ENCODE peak calls at places on chromosome X, in four cellular contexts. K is H1, L is HepG2, U is GM12878. B is an unnamed sample.

GRCh38 chrX:106484233-106484632 is 127.5 kb upstream of the RADX start:
- DNase-seq in K (no peak), U (peak; percentile 64), L (no peak), B (no peak)

GRCh38 chrX:70219938-70220764 is 14.3 kb upstream of the AWAT1 start:
- DNase-seq in K (no peak), U (no peak), L (peak; percentile 80), B (peak; percentile 8)

GRCh38 chrX:139930923-139931645 is 1.8 kb downstream of the ATP11C start:
- DNase-seq in L (peak; percentile 20), K (no peak), U (no peak), B (no peak)

GRCh38 chrX:120299928-120300327 is 11.3 kb downstream of the TMEM255A start:
- DNase-seq in L (peak; percentile 49), K (no peak), U (no peak), B (peak; percentile 32)

GRCh38 chrX:151724563-151725337 is 8.9 kb downstream of the FATE1 start:
- DNase-seq in U (no peak), K (no peak), L (no peak), B (no peak)

GRCh38 chrX:78029663-78030062 is 60.2 kb upstream of the PGAM4 start:
- DNase-seq in L (peak; percentile 11), U (no peak), K (no peak), B (no peak)

GRCh38 chrX:130704053-130705038 is 198.7 kb downstream of the ENOX2 start:
- DNase-seq in U (no peak), K (no peak), L (peak; percentile 66), B (no peak)

GRCh38 chrX:21838937-21839333 is 482 bp upstream of the MBTPS2 start:
- DNase-seq in K (no peak), U (no peak), L (peak; percentile 1), B (no peak)

GRCh38 chrX:29687687-29688086 is 527.7 kb upstream of the MAGEB2 start:
- DNase-seq in U (no peak), L (no peak), K (no peak), B (no peak)

GRCh38 chrX:1026263-1027015 is 186.0 kb downstream of the CRLF2 start:
- DNase-seq in K (no peak), L (no peak), U (peak; percentile 63), B (no peak)

GRCh38 chrX:146831994-146832393 is 17.4 kb upstream of the CXorf51A start:
- DNase-seq in U (no peak), L (no peak), K (no peak), B (no peak)

GRCh38 chrX:132612990-132613564 is 124.2 kb upstream of the MBNL3 start:
- DNase-seq in L (no peak), K (peak; percentile 54), U (no peak), B (no peak)

GRCh38 chrX:16778545-16778944 is 7.7 kb upstream of the TXLNG start:
- DNase-seq in K (no peak), U (no peak), L (peak; percentile 47), B (no peak)

GRCh38 chrX:3627579-3627978 is 85.9 kb downstream of the PRKX start:
- DNase-seq in L (no peak), K (no peak), U (no peak), B (no peak)

GRCh38 chrX:30283456-30284200 is 25.6 kb downstream of the NR0B1 start:
- DNase-seq in K (no peak), U (no peak), L (peak; percentile 22), B (no peak)

GRCh38 chrX:43706786-43707185 is 50.7 kb downstream of the MAOA start:
- DNase-seq in K (no peak), U (no peak), L (no peak), B (no peak)

GRCh38 chrX:43702079-43702524 is 46.0 kb downstream of the MAOA start:
- DNase-seq in K (no peak), U (no peak), L (peak; percentile 77), B (no peak)

GRCh38 chrX:43703211-43703791 is 47.2 kb downstream of the MAOA start:
- DNase-seq in U (no peak), K (no peak), L (peak; percentile 48), B (no peak)

GRCh38 chrX:43702660-43703059 is 46.6 kb downstream of the MAOA start:
- DNase-seq in K (no peak), U (no peak), L (peak; percentile 24), B (no peak)

DNA sequence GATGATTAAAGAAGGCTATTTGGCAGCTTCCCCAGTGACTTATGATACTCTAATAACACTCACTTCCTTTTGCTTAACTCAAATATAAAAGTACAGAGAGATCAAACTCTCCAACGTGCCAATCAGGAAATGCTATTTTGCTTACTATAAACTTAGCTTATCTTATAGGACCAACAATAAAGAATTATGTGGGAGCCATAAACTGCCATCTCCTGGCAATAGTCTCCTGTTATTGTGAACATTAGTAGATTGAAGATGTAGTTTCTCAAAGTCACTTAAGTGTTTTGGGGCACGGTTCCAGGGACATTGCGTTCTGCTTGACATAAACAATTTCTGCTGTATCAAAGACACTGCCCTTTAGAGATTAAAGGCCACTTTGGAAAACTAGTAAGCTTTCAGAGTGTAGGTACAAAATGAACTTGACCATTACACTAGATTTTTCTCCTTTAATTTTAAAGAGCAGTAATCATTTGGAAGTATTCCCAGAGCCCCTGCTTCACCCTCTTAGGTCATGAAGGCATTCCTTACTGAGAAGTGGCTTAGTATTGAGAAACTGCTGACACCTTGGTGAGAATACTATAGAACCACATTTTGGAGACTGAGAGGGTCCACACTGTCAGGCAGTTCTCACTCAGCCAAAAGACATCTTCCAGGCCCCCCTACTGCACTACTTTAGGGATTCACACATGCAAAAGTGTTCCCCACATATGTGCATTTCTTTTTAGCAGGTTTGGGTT is 51.9 kb downstream of the MAOA start:
- DNase-seq in U (no peak), K (no peak), L (no peak), B (no peak)
- TF ChIP-seq SUZ12 in U (no peak), K (no peak), L (no peak), B (no peak)

GRCh38 chrX:40096395-40097091 is 1.2 kb downstream of the BCOR start:
- DNase-seq in K (no peak), U (no peak), L (no peak), B (no peak)
- TF ChIP-seq YY1 in K (no peak), U (no peak), L (no peak), B (no peak)

DNA sequence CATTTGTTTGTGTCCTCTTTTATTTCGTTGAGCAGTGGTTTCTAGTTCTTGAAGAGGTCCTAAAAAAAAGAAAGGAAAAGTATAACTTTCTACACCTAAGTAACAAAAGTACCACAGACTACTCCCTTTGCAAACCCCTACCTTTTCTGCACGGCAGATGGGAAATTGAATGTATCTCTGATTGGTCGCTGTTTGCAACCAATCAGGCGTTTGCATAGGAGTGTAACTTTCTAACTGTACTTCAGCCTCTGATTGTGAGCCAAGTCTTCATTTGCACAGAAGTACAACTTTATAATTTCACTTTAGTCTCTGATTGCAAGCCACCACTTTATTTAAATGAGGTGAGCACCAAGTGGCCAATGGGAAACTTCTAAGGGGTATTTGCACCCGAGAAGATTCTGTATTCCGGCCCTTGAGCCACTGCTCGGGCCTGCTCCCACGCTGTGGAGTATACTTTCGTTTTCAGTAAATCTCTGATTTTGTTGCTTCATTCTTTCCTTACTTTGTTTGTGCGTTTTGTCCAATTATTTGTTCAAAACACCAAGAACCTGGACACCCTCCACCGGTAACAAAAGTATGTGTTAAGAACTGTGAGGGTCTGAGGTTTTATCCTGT is 40.3 kb upstream of the FHL1 start:
- DNase-seq in L (no peak), U (no peak), K (no peak), B (no peak)
- H3K4me3 ChIP-seq in L (peak overlapping the region; percentile 40), U (no peak overlapping the region), K (no peak overlapping the region), B (no peak overlapping the region)

DNA sequence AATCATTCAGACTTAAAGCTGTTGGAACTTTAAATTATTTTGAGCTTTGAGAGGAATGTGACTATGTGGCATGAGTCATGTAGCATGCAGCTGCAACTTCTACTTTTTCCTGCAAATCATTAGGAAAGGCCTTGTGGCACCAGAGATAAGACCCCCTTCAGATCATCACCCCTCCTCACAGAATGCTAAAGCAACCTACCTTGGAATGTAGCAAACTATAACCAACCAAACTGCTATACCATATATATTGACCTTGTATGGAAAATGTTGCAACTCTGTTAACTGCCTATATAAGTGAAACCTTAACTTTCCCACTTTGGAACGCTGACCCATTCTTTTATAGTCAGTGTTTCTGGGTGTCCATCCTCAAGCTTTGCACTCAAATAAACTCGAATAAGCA is 32.0 kb downstream of the ATXN3L start:
- DNase-seq in L (no peak), K (no peak), U (no peak), B (no peak)
- TF ChIP-seq SUZ12 in L (no peak), K (no peak), U (no peak), B (no peak)

GRCh38 chrX:110000854-110001701 is 1.8 kb upstream of the TMEM164 start:
- DNase-seq in L (no peak), U (no peak), K (no peak), B (no peak)

GRCh38 chrX:110001702-110002299 is 1.1 kb upstream of the TMEM164 start:
- DNase-seq in K (no peak), U (no peak), L (no peak), B (no peak)

GRCh38 chrX:110000000-110000399 is 2.9 kb upstream of the TMEM164 start:
- DNase-seq in L (no peak), U (no peak), K (no peak), B (no peak)

GRCh38 chrX:109995155-109995554 is 7.8 kb upstream of the TMEM164 start:
- DNase-seq in U (no peak), K (no peak), L (no peak), B (no peak)

GRCh38 chrX:109997786-109998452 is 5.0 kb upstream of the TMEM164 start:
- DNase-seq in K (no peak), L (no peak), U (no peak), B (no peak)
- TF ChIP-seq YY1 in K (no peak), L (no peak), U (no peak), B (no peak)

GRCh38 chrX:73448379-73448778 is 1.5 kb downstream of the CDX4 start:
- DNase-seq in U (no peak), L (no peak), K (peak; percentile 45), B (no peak)

GRCh38 chrX:73447311-73447794 is 500 bp downstream of the CDX4 start:
- DNase-seq in L (no peak), U (no peak), K (peak; percentile 64), B (no peak)

DNA sequence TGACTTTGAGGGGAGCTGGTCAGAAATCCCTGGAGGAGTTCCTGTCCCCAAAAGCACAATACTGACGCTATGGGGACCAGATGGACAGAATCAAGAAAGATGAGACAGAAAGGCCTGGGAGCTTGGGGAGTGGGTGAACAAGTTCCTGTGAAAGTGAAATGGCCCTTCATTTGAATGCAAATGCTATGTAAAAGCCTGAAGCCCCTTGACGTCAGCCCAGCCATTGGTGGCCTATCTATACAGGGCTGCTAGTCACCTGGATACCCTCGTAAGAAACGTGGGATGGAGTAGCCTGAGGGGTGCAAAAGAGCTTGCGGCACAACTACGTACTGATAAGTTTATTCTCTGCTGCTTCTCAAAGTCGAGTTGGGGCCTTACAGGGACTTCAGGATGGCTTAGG is at the start of gene CDX4:
- DNase-seq in L (no peak), K (peak; percentile 49), U (no peak), B (no peak)
- H3K4me3 ChIP-seq in L (no peak within 1 kb of the TSS), K (peak within 1 kb of the TSS; percentile 30), U (no peak within 1 kb of the TSS), B (peak within 1 kb of the TSS; percentile 45)

GRCh38 chrX:118807151-118808017 is 16.2 kb upstream of the ZCCHC12 start:
- DNase-seq in K (no peak), U (peak; percentile 15), L (peak; percentile 33), B (peak; percentile 52)
- TF ChIP-seq SUZ12 in K (no peak), U (no peak), L (no peak), B (no peak)